ENCODE peak calls at places on chromosomes 13 and 19, in five cellular contexts. F is T-helper 2 cell; M is esophagus muscularis mucosa; B is LoVo; A is stimulated activated CD8-positive, alpha-beta memory T cell treated with anti-CD3 and anti-CD28 coated beads, Interleukin-7, amount 100 ng/mL, for 1 hour. E is an unnamed sample.

GRCh38 chr13:101512650-101513049 is 60.2 kb downstream of the ITGBL1 start:
- DNase-seq in F (no peak), B (no peak), M (no peak), A (no peak), E (no peak)

GRCh38 chr19:50829801-50830200 is 3.6 kb downstream of the KLK15 start:
- DNase-seq in F (no peak), B (no peak), A (no peak), M (no peak), E (no peak)

GRCh38 chr13:83881917-83882625 is at the start of gene SLITRK1:
- DNase-seq in F (no peak), B (no peak), M (no peak), A (no peak), E (no peak)

GRCh38 chr19:45955905-45956608 is 17.6 kb downstream of the NOVA2 start:
- DNase-seq in F (no peak), B (no peak), M (no peak), A (no peak), E (no peak)

GRCh38 chr13:48126944-48127814 is 32.3 kb upstream of the MED4 start:
- DNase-seq in A (peak), M (no peak), F (peak), B (peak), E (no peak)

GRCh38 chr13:112731667-112732616 is 42.1 kb downstream of the ATP11A start:
- DNase-seq in A (no peak), M (no peak), B (no peak), F (no peak), E (no peak)

GRCh38 chr13:45436953-45437352 is 18.8 kb upstream of the SLC25A30 start:
- DNase-seq in B (no peak), F (no peak), M (no peak), A (no peak), E (no peak)

GRCh38 chr13:110869231-110869804 is 45.6 kb downstream of the ANKRD10 start:
- DNase-seq in M (no peak), A (no peak), B (no peak), F (no peak), E (no peak)